ENCODE peak calls at places on chromosomes 5 and 9, in nine cellular contexts. S is AML-193; K is thoracic aorta; V is activated naive CD8-positive, alpha-beta T cell treated with anti-CD3 and anti-CD28 coated beads, Interleukin-2, amount 50 U/mL, for 24 hours; B is ascending aorta; N is activated CD8-positive, alpha-beta memory T cell treated with anti-CD3 and anti-CD28 coated beads, Interleukin-2, amount 50 U/mL, for 4 hours; I is gastrocnemius medialis; F is GM12864; G is sciatic nerve. O is an unnamed sample.

GRCh38 chr5:168943999-168944398 is 356.9 kb downstream of the SLIT3 start:
- DNase-seq in S (no peak), K (no peak), V (no peak), B (no peak), N (no peak), I (no peak), F (no peak), G (no peak), O (no peak)

GRCh38 chr9:126637002-126637849 is 23.5 kb downstream of the LMX1B start:
- DNase-seq in S (no peak), K (no peak), V (no peak), B (no peak), N (no peak), I (no peak), F (no peak), G (no peak), O (no peak)

GRCh38 chr9:35142037-35142436 is 19.8 kb upstream of the UNC13B start:
- DNase-seq in S (no peak), K (no peak), V (no peak), B (no peak), N (no peak), I (no peak), F (no peak), G (no peak), O (no peak)

GRCh38 chr9:120852240-120853018 is 9.7 kb upstream of the PSMD5 start:
- DNase-seq in S (no peak), K (no peak), V (no peak), B (no peak), N (no peak), I (no peak), F (no peak), G (no peak), O (no peak)

GRCh38 chr9:94921072-94921471 is 194.6 kb downstream of the AOPEP start:
- DNase-seq in S (no peak), K (no peak), V (no peak), B (peak), N (no peak), I (no peak), F (no peak), G (no peak), O (peak)

GRCh38 chr9:135215571-135216161 is 128.2 kb downstream of the OLFM1 start:
- DNase-seq in S (no peak), K (no peak), V (no peak), B (no peak), N (no peak), I (no peak), F (no peak), G (no peak), O (no peak)

GRCh38 chr5:172798422-172799215 is 27.6 kb upstream of the DUSP1 start:
- DNase-seq in S (peak), K (peak), V (no peak), B (peak), N (no peak), I (no peak), F (no peak), G (no peak), O (peak)

GRCh38 chr9:8649157-8649556 is 849.6 kb upstream of the DMAC1 start:
- DNase-seq in S (no peak), K (no peak), V (no peak), B (no peak), N (no peak), I (no peak), F (no peak), G (no peak), O (no peak)

GRCh38 chr5:42586625-42587024 is 163.4 kb downstream of the GHR start:
- DNase-seq in S (no peak), K (no peak), V (no peak), B (no peak), N (no peak), I (peak), F (no peak), G (no peak), O (no peak)

GRCh38 chr9:95462419-95463121 is 54.2 kb downstream of the PTCH1 start:
- DNase-seq in S (peak), K (no peak), V (peak), B (peak), N (peak), I (peak), F (peak), G (peak), O (peak)

GRCh38 chr5:181245427-181246275 is 1.9 kb upstream of the RACK1 start:
- DNase-seq in S (no peak), K (no peak), V (no peak), B (no peak), N (no peak), I (no peak), F (no peak), G (no peak), O (no peak)

GRCh38 chr9:112097712-112098688 is 77.1 kb downstream of the SUSD1 start:
- DNase-seq in S (peak), K (no peak), V (peak), B (peak), N (peak), I (peak), F (peak), G (peak), O (peak)

GRCh38 chr5:15966651-15967050 is 212.9 kb downstream of the MARCHF11 start:
- DNase-seq in S (no peak), K (no peak), V (no peak), B (no peak), N (no peak), I (no peak), F (no peak), G (no peak), O (no peak)

GRCh38 chr5:75473463-75473862 is 38.0 kb downstream of the CERT1 start:
- DNase-seq in S (no peak), K (no peak), V (no peak), B (no peak), N (no peak), I (no peak), F (no peak), G (no peak), O (no peak)

GRCh38 chr5:68057186-68057585 is 158.4 kb upstream of the PIK3R1 start:
- DNase-seq in S (no peak), K (no peak), V (no peak), B (no peak), N (no peak), I (no peak), F (no peak), G (no peak), O (no peak)

GRCh38 chr5:142674438-142675210 is 11.3 kb downstream of the FGF1 start:
- DNase-seq in S (no peak), K (no peak), V (no peak), B (no peak), N (no peak), I (no peak), F (no peak), G (no peak), O (peak)

GRCh38 chr9:71716138-71716909 is 52.0 kb downstream of the CEMIP2 start:
- DNase-seq in S (peak), K (no peak), V (no peak), B (no peak), N (no peak), I (no peak), F (no peak), G (no peak), O (peak)

GRCh38 chr9:2307480-2307879 is 292.3 kb downstream of the SMARCA2 start:
- DNase-seq in S (no peak), K (no peak), V (no peak), B (no peak), N (no peak), I (no peak), F (no peak), G (no peak), O (peak)

GRCh38 chr9:36194326-36195000 is 3.7 kb downstream of the CLTA start:
- DNase-seq in S (no peak), K (no peak), V (no peak), B (no peak), N (no peak), I (no peak), F (no peak), G (no peak), O (no peak)

GRCh38 chr9:99162759-99163364 is 57.9 kb downstream of the TGFBR1 start:
- DNase-seq in S (peak), K (no peak), V (no peak), B (no peak), N (no peak), I (no peak), F (no peak), G (no peak), O (peak)

GRCh38 chr5:177404641-177405134 is 4.2 kb upstream of the PFN3 start:
- DNase-seq in S (no peak), K (no peak), V (no peak), B (no peak), N (no peak), I (no peak), F (no peak), G (no peak), O (no peak)

GRCh38 chr5:82356808-82357671 is 78.9 kb upstream of the RPS23 start:
- DNase-seq in S (peak), K (peak), V (peak), B (peak), N (peak), I (peak), F (no peak), G (peak), O (peak)

GRCh38 chr9:136969150-136969549 is 8.2 kb upstream of the PTGDS start:
- DNase-seq in S (no peak), K (no peak), V (no peak), B (no peak), N (no peak), I (no peak), F (no peak), G (no peak), O (no peak)

GRCh38 chr5:41414598-41414997 is 95.8 kb downstream of the PLCXD3 start:
- DNase-seq in S (no peak), K (no peak), V (no peak), B (no peak), N (no peak), I (no peak), F (no peak), G (no peak), O (peak)

GRCh38 chr9:137951107-137951506 is 73.5 kb downstream of the CACNA1B start:
- DNase-seq in S (no peak), K (no peak), V (no peak), B (no peak), N (no peak), I (no peak), F (no peak), G (no peak), O (no peak)

GRCh38 chr5:2582507-2582906 is 169.0 kb downstream of the IRX2 start:
- DNase-seq in S (no peak), K (no peak), V (no peak), B (no peak), N (no peak), I (no peak), F (no peak), G (no peak), O (no peak)

GRCh38 chr5:78005021-78005785 is 229.1 kb upstream of the TBCA start:
- DNase-seq in S (no peak), K (no peak), V (no peak), B (no peak), N (no peak), I (no peak), F (no peak), G (no peak), O (peak)

GRCh38 chr5:176723440-176723839 is 76.2 kb downstream of the TSPAN17 start:
- DNase-seq in S (no peak), K (no peak), V (no peak), B (no peak), N (no peak), I (no peak), F (no peak), G (no peak), O (no peak)

GRCh38 chr9:131179561-131180219 is 54.3 kb downstream of the NUP214 start:
- DNase-seq in S (no peak), K (no peak), V (no peak), B (no peak), N (no peak), I (no peak), F (peak), G (no peak), O (no peak)

GRCh38 chr5:61327761-61328753 is 4.0 kb upstream of the ZSWIM6 start:
- DNase-seq in S (no peak), K (no peak), V (peak), B (no peak), N (no peak), I (no peak), F (no peak), G (no peak), O (peak)

GRCh38 chr5:6220346-6221088 is 157.8 kb downstream of the MED10 start:
- DNase-seq in S (no peak), K (no peak), V (no peak), B (no peak), N (no peak), I (no peak), F (no peak), G (no peak), O (no peak)

O was measured in dermis blood vessel endothelial cell.